ENCODE peak calls at places on chromosome 19, in eight cellular contexts. W is heart left ventricle, B is GM12878, I is A549, F is tibial nerve, J is ovary, H is breast epithelium, G is upper lobe of left lung. U is an unnamed sample.

GRCh38 chr19:11261902-11262839 is at the start of gene DOCK6:
- DNase-seq in W (peak; percentile 55), J (peak; percentile 71), F (no peak), B (no peak), I (no peak), H (no peak), G (peak; percentile 92), U (no peak)

GRCh38 chr19:23071087-23071511 is 45.7 kb upstream of the ZNF730 start:
- DNase-seq in I (no peak), J (peak; percentile 36), W (peak; percentile 54), B (no peak), F (no peak), G (peak; percentile 83), H (no peak), U (no peak)

GRCh38 chr19:30788105-30788765 is 416.1 kb downstream of the ZNF536 start:
- DNase-seq in G (no peak), J (no peak), I (no peak), B (no peak), F (no peak), W (no peak), H (no peak), U (no peak)

GRCh38 chr19:1261863-1262686 is 7.1 kb upstream of the CIRBP start:
- DNase-seq in I (peak; percentile 80), J (peak; percentile 82), G (peak; percentile 93), B (no peak), F (peak; percentile 41), W (peak; percentile 79), H (peak; percentile 84), U (peak; percentile 93)

GRCh38 chr19:55832676-55833075 is 877 bp upstream of the NLRP11 start:
- DNase-seq in B (no peak), J (no peak), I (no peak), W (no peak), G (no peak), F (no peak), H (no peak), U (no peak)

GRCh38 chr19:7292950-7293794 is 1.0 kb downstream of the INSR start:
- DNase-seq in J (peak; percentile 81), F (no peak), B (no peak), H (peak; percentile 58), I (no peak), G (peak; percentile 91), W (peak; percentile 72), U (peak; percentile 49)

GRCh38 chr19:5157186-5157585 is 183.4 kb downstream of the PTPRS start:
- DNase-seq in F (no peak), G (no peak), B (no peak), I (no peak), W (no peak), J (no peak), H (no peak), U (no peak)

GRCh38 chr19:29881386-29881785 is 60.7 kb upstream of the URI1 start:
- DNase-seq in I (no peak), G (no peak), W (no peak), J (no peak), H (peak; percentile 5), B (no peak), F (no peak), U (no peak)

GRCh38 chr19:7386308-7386707 is 37.6 kb downstream of the ARHGEF18 start:
- DNase-seq in I (peak; percentile 45), W (no peak), B (no peak), J (no peak), G (no peak), H (no peak), F (no peak), U (no peak)

GRCh38 chr19:7109678-7110289 is 40.3 kb downstream of the ZNF557 start:
- DNase-seq in J (no peak), H (no peak), B (no peak), G (no peak), F (no peak), I (no peak), W (no peak), U (no peak)

GRCh38 chr19:55939206-55939605 is 7.1 kb upstream of the NLRP13 start:
- DNase-seq in I (no peak), J (no peak), G (no peak), W (no peak), B (no peak), F (no peak), H (no peak), U (no peak)

GRCh38 chr19:41893899-41894298 is 10.9 kb downstream of the ARHGEF1 start:
- DNase-seq in I (peak; percentile 87), J (no peak), H (no peak), W (no peak), F (no peak), B (no peak), G (no peak), U (no peak)

GRCh38 chr19:16288544-16288943 is 36.1 kb upstream of the KLF2 start:
- DNase-seq in J (no peak), W (no peak), B (no peak), G (no peak), H (no peak), F (no peak), I (no peak), U (no peak)

GRCh38 chr19:6065685-6066365 is 44.5 kb downstream of the RFX2 start:
- DNase-seq in H (peak; percentile 51), J (no peak), F (no peak), I (peak; percentile 85), W (peak; percentile 56), B (no peak), G (no peak), U (no peak)

GRCh38 chr19:2766594-2767372 is 16.3 kb downstream of the SGTA start:
- DNase-seq in I (no peak), H (no peak), F (no peak), G (peak; percentile 76), W (no peak), J (no peak), B (no peak), U (no peak)

GRCh38 chr19:35868172-35868822 is at the start of gene APLP1:
- DNase-seq in H (peak; percentile 61), I (peak; percentile 68), F (no peak), B (no peak), W (peak; percentile 80), J (peak; percentile 58), G (peak; percentile 95), U (no peak)

GRCh38 chr19:49861127-49861526 is 6.2 kb downstream of the PNKP start:
- DNase-seq in F (peak; percentile 71), H (no peak), J (peak; percentile 88), B (no peak), W (no peak), I (peak; percentile 63), G (no peak), U (no peak)
- H3K27ac ChIP-seq in F (peak overlapping the region; percentile 77), H (peak overlapping the region; percentile 62), J (peak overlapping the region; percentile 65), B (no peak overlapping the region), W (no peak overlapping the region), I (no peak overlapping the region), G (no peak overlapping the region), U (peak overlapping the region; percentile 73)

DNA sequence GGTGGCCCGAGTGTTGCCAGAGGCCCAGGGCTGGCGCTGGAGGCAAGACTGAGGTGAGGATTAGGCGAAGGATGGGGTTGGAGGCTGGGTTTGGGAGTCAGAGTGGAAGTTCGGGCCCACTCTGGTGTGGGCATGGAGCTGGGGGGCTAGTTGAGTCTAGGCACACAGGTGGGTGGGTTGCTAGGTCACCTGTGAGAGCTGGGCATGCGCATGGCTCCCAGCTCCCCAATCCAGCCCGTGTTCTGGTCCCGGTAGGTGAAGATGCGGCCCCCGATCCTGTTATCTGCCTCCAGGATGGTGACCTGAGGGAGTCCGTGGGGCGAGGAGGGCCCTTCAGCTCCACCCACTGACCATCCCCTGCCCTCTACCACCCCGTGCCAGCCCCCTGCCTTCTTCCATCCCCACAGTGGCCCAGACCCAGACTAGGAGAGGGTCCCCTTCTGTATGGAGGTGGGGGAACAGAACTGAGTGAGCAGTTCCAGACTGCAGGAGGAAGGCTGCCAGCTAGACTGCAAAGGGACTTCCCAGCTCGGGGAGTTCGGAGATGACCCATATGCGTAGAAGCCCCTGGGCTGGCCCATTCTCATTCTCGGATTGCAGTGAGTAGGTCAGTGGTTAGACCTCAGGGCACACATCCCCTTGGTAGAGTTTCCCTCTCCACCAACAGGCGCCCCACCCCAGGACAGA is 1.7 kb downstream of the IL4I1 start:
- DNase-seq in I (no peak), G (no peak), J (no peak), F (no peak), H (no peak), W (no peak), B (no peak), U (no peak)
- TF ChIP-seq POLR2A in I (no peak), G (no peak), J (no peak), F (no peak), H (no peak), W (no peak), B (peak; percentile 38), U (no peak)

GRCh38 chr19:51796195-51796679 is 1.3 kb downstream of the FPR3 start:
- DNase-seq in B (no peak), W (peak; percentile 57), I (no peak), F (no peak), H (no peak), J (no peak), G (no peak), U (no peak)
- H3K27ac ChIP-seq in B (no peak overlapping the region), W (no peak overlapping the region), I (no peak overlapping the region), F (no peak overlapping the region), H (no peak overlapping the region), J (no peak overlapping the region), G (peak overlapping the region; percentile 29), U (no peak overlapping the region)

GRCh38 chr19:47608074-47608907 is 643 bp upstream of the BICRA start:
- DNase-seq in F (peak; percentile 91), J (peak; percentile 97), H (peak; percentile 93), I (peak; percentile 94), B (peak; percentile 68), W (peak; percentile 95), G (peak; percentile 99), U (peak; percentile 90)
- TF ChIP-seq POLR2A in F (peak; percentile 74), J (peak; percentile 79), H (peak; percentile 56), I (peak; percentile 73), B (peak; percentile 88), W (no peak), G (peak; percentile 92), U (peak; percentile 96)

U was measured in gastrocnemius medialis.